ENCODE peak calls at places on chromosome 12, in seven cellular contexts. One of them, this sample, is unnamed.

GRCh38 chr12:53712059-53712643 is 15.1 kb downstream of the CALCOCO1 start:
- DNase-seq in activated B cell treated with CpG ODN at 0.5 μM for 24 hours: no peak
- DNase-seq in activated T-helper 1 cell treated with anti-CD3 and anti-CD28 coated beads, Interleukin-2, amount 50 U/mL, for 16 hours: no peak
- DNase-seq in brain microvascular endothelial cell: no peak
- DNase-seq in NCI-H2029: no peak
- DNase-seq in fibroblast of pulmonary artery: no peak
- DNase-seq in EL: no peak
- DNase-seq in this sample: no peak

GRCh38 chr12:99200711-99201384 is 446.7 kb upstream of the GARIN6 start:
- DNase-seq in activated T-helper 1 cell treated with anti-CD3 and anti-CD28 coated beads, Interleukin-2, amount 50 U/mL, for 16 hours: no peak
- DNase-seq in activated B cell treated with CpG ODN at 0.5 μM for 24 hours: no peak
- DNase-seq in fibroblast of pulmonary artery: no peak
- DNase-seq in NCI-H2029: no peak
- DNase-seq in brain microvascular endothelial cell: no peak
- DNase-seq in EL: no peak
- DNase-seq in this sample: no peak

GRCh38 chr12:94963649-94964048 is 39.8 kb downstream of the NDUFA12 start:
- DNase-seq in activated B cell treated with CpG ODN at 0.5 μM for 24 hours: no peak
- DNase-seq in NCI-H2029: no peak
- DNase-seq in activated T-helper 1 cell treated with anti-CD3 and anti-CD28 coated beads, Interleukin-2, amount 50 U/mL, for 16 hours: no peak
- DNase-seq in fibroblast of pulmonary artery: no peak
- DNase-seq in brain microvascular endothelial cell: no peak
- DNase-seq in EL: no peak
- DNase-seq in this sample: no peak

GRCh38 chr12:117850048-117850447 is 118.7 kb downstream of the KSR2 start:
- DNase-seq in EL: peak
- DNase-seq in NCI-H2029: no peak
- DNase-seq in activated B cell treated with CpG ODN at 0.5 μM for 24 hours: no peak
- DNase-seq in activated T-helper 1 cell treated with anti-CD3 and anti-CD28 coated beads, Interleukin-2, amount 50 U/mL, for 16 hours: no peak
- DNase-seq in fibroblast of pulmonary artery: peak
- DNase-seq in brain microvascular endothelial cell: peak
- DNase-seq in this sample: peak

GRCh38 chr12:26271889-26272492 is 76.6 kb downstream of the SSPN start:
- DNase-seq in activated B cell treated with CpG ODN at 0.5 μM for 24 hours: no peak
- DNase-seq in brain microvascular endothelial cell: peak
- DNase-seq in activated T-helper 1 cell treated with anti-CD3 and anti-CD28 coated beads, Interleukin-2, amount 50 U/mL, for 16 hours: no peak
- DNase-seq in EL: peak
- DNase-seq in fibroblast of pulmonary artery: peak
- DNase-seq in NCI-H2029: no peak
- DNase-seq in this sample: no peak

GRCh38 chr12:1949771-1950470 is 31.5 kb upstream of the CACNA2D4 start:
- DNase-seq in activated B cell treated with CpG ODN at 0.5 μM for 24 hours: no peak
- DNase-seq in NCI-H2029: no peak
- DNase-seq in brain microvascular endothelial cell: no peak
- DNase-seq in EL: no peak
- DNase-seq in activated T-helper 1 cell treated with anti-CD3 and anti-CD28 coated beads, Interleukin-2, amount 50 U/mL, for 16 hours: no peak
- DNase-seq in fibroblast of pulmonary artery: no peak
- DNase-seq in this sample: no peak

GRCh38 chr12:89278862-89279261 is 73.4 kb downstream of the DUSP6 start:
- DNase-seq in EL: no peak
- DNase-seq in activated B cell treated with CpG ODN at 0.5 μM for 24 hours: no peak
- DNase-seq in activated T-helper 1 cell treated with anti-CD3 and anti-CD28 coated beads, Interleukin-2, amount 50 U/mL, for 16 hours: no peak
- DNase-seq in brain microvascular endothelial cell: no peak
- DNase-seq in NCI-H2029: no peak
- DNase-seq in fibroblast of pulmonary artery: no peak
- DNase-seq in this sample: no peak

GRCh38 chr12:99334737-99335136 is 312.8 kb upstream of the GARIN6 start:
- DNase-seq in brain microvascular endothelial cell: no peak
- DNase-seq in NCI-H2029: peak
- DNase-seq in fibroblast of pulmonary artery: no peak
- DNase-seq in activated T-helper 1 cell treated with anti-CD3 and anti-CD28 coated beads, Interleukin-2, amount 50 U/mL, for 16 hours: no peak
- DNase-seq in activated B cell treated with CpG ODN at 0.5 μM for 24 hours: no peak
- DNase-seq in EL: no peak
- DNase-seq in this sample: no peak

GRCh38 chr12:47224563-47225133 is 144.9 kb upstream of the AMIGO2 start:
- DNase-seq in brain microvascular endothelial cell: no peak
- DNase-seq in fibroblast of pulmonary artery: no peak
- DNase-seq in activated T-helper 1 cell treated with anti-CD3 and anti-CD28 coated beads, Interleukin-2, amount 50 U/mL, for 16 hours: no peak
- DNase-seq in NCI-H2029: no peak
- DNase-seq in activated B cell treated with CpG ODN at 0.5 μM for 24 hours: no peak
- DNase-seq in EL: no peak
- DNase-seq in this sample: no peak

GRCh38 chr12:69994593-69995222 is 169.7 kb downstream of the MYRFL start:
- DNase-seq in brain microvascular endothelial cell: no peak
- DNase-seq in activated T-helper 1 cell treated with anti-CD3 and anti-CD28 coated beads, Interleukin-2, amount 50 U/mL, for 16 hours: no peak
- DNase-seq in activated B cell treated with CpG ODN at 0.5 μM for 24 hours: no peak
- DNase-seq in fibroblast of pulmonary artery: peak
- DNase-seq in NCI-H2029: no peak
- DNase-seq in EL: no peak
- DNase-seq in this sample: no peak

GRCh38 chr12:46702581-46703344 is 123.0 kb downstream of the SLC38A4 start:
- DNase-seq in brain microvascular endothelial cell: no peak
- DNase-seq in NCI-H2029: no peak
- DNase-seq in fibroblast of pulmonary artery: peak
- DNase-seq in EL: peak
- DNase-seq in activated B cell treated with CpG ODN at 0.5 μM for 24 hours: no peak
- DNase-seq in activated T-helper 1 cell treated with anti-CD3 and anti-CD28 coated beads, Interleukin-2, amount 50 U/mL, for 16 hours: no peak
- DNase-seq in this sample: no peak

GRCh38 chr12:131699434-131699833 is 11.5 kb upstream of the SFSWAP start:
- DNase-seq in brain microvascular endothelial cell: no peak
- DNase-seq in activated B cell treated with CpG ODN at 0.5 μM for 24 hours: no peak
- DNase-seq in EL: peak
- DNase-seq in activated T-helper 1 cell treated with anti-CD3 and anti-CD28 coated beads, Interleukin-2, amount 50 U/mL, for 16 hours: no peak
- DNase-seq in fibroblast of pulmonary artery: peak
- DNase-seq in NCI-H2029: no peak
- DNase-seq in this sample: no peak

GRCh38 chr12:10392394-10392930 is 2.6 kb upstream of the KLRK1 start:
- DNase-seq in activated T-helper 1 cell treated with anti-CD3 and anti-CD28 coated beads, Interleukin-2, amount 50 U/mL, for 16 hours: no peak
- DNase-seq in EL: peak
- DNase-seq in brain microvascular endothelial cell: peak
- DNase-seq in NCI-H2029: peak
- DNase-seq in activated B cell treated with CpG ODN at 0.5 μM for 24 hours: no peak
- DNase-seq in fibroblast of pulmonary artery: peak
- DNase-seq in this sample: peak

GRCh38 chr12:71046215-71046614 is 111.6 kb downstream of the TSPAN8 start:
- DNase-seq in activated B cell treated with CpG ODN at 0.5 μM for 24 hours: no peak
- DNase-seq in fibroblast of pulmonary artery: peak
- DNase-seq in NCI-H2029: no peak
- DNase-seq in brain microvascular endothelial cell: peak
- DNase-seq in EL: peak
- DNase-seq in activated T-helper 1 cell treated with anti-CD3 and anti-CD28 coated beads, Interleukin-2, amount 50 U/mL, for 16 hours: no peak
- DNase-seq in this sample: no peak

GRCh38 chr12:32542550-32543229 is 136.4 kb upstream of the DNM1L start:
- DNase-seq in EL: no peak
- DNase-seq in NCI-H2029: no peak
- DNase-seq in fibroblast of pulmonary artery: no peak
- DNase-seq in activated T-helper 1 cell treated with anti-CD3 and anti-CD28 coated beads, Interleukin-2, amount 50 U/mL, for 16 hours: no peak
- DNase-seq in activated B cell treated with CpG ODN at 0.5 μM for 24 hours: no peak
- DNase-seq in brain microvascular endothelial cell: no peak
- DNase-seq in this sample: no peak

GRCh38 chr12:105427883-105428282 is 97.4 kb downstream of the C12orf75 start:
- DNase-seq in brain microvascular endothelial cell: peak
- DNase-seq in NCI-H2029: no peak
- DNase-seq in EL: peak
- DNase-seq in activated B cell treated with CpG ODN at 0.5 μM for 24 hours: no peak
- DNase-seq in activated T-helper 1 cell treated with anti-CD3 and anti-CD28 coated beads, Interleukin-2, amount 50 U/mL, for 16 hours: no peak
- DNase-seq in fibroblast of pulmonary artery: peak
- DNase-seq in this sample: no peak

GRCh38 chr12:13241833-13242232 is 45.3 kb downstream of the EMP1 start:
- DNase-seq in brain microvascular endothelial cell: no peak
- DNase-seq in NCI-H2029: no peak
- DNase-seq in fibroblast of pulmonary artery: no peak
- DNase-seq in EL: peak
- DNase-seq in activated T-helper 1 cell treated with anti-CD3 and anti-CD28 coated beads, Interleukin-2, amount 50 U/mL, for 16 hours: no peak
- DNase-seq in activated B cell treated with CpG ODN at 0.5 μM for 24 hours: no peak
- DNase-seq in this sample: no peak

GRCh38 chr12:68495666-68496065 is 115.0 kb upstream of the RAP1B start:
- DNase-seq in fibroblast of pulmonary artery: peak
- DNase-seq in EL: peak
- DNase-seq in activated T-helper 1 cell treated with anti-CD3 and anti-CD28 coated beads, Interleukin-2, amount 50 U/mL, for 16 hours: no peak
- DNase-seq in NCI-H2029: no peak
- DNase-seq in activated B cell treated with CpG ODN at 0.5 μM for 24 hours: no peak
- DNase-seq in brain microvascular endothelial cell: peak
- DNase-seq in this sample: no peak

GRCh38 chr12:107760207-107760816 is 625 bp downstream of the PRDM4 start:
- DNase-seq in activated T-helper 1 cell treated with anti-CD3 and anti-CD28 coated beads, Interleukin-2, amount 50 U/mL, for 16 hours: no peak
- DNase-seq in NCI-H2029: no peak
- DNase-seq in brain microvascular endothelial cell: no peak
- DNase-seq in activated B cell treated with CpG ODN at 0.5 μM for 24 hours: no peak
- DNase-seq in EL: peak
- DNase-seq in fibroblast of pulmonary artery: no peak
- DNase-seq in this sample: peak

GRCh38 chr12:91326043-91327027 is 143.7 kb upstream of the DCN start:
- DNase-seq in activated B cell treated with CpG ODN at 0.5 μM for 24 hours: no peak
- DNase-seq in brain microvascular endothelial cell: peak
- DNase-seq in fibroblast of pulmonary artery: peak
- DNase-seq in EL: peak
- DNase-seq in NCI-H2029: no peak
- DNase-seq in activated T-helper 1 cell treated with anti-CD3 and anti-CD28 coated beads, Interleukin-2, amount 50 U/mL, for 16 hours: no peak
- DNase-seq in this sample: peak

GRCh38 chr12:3641428-3641883 is 111.5 kb downstream of the CRACR2A start:
- DNase-seq in fibroblast of pulmonary artery: peak
- DNase-seq in NCI-H2029: no peak
- DNase-seq in brain microvascular endothelial cell: peak
- DNase-seq in activated T-helper 1 cell treated with anti-CD3 and anti-CD28 coated beads, Interleukin-2, amount 50 U/mL, for 16 hours: no peak
- DNase-seq in activated B cell treated with CpG ODN at 0.5 μM for 24 hours: no peak
- DNase-seq in EL: peak
- DNase-seq in this sample: no peak

GRCh38 chr12:81692008-81692407 is 67.1 kb downstream of the PPFIA2 start:
- DNase-seq in fibroblast of pulmonary artery: no peak
- DNase-seq in NCI-H2029: no peak
- DNase-seq in activated B cell treated with CpG ODN at 0.5 μM for 24 hours: no peak
- DNase-seq in brain microvascular endothelial cell: no peak
- DNase-seq in EL: no peak
- DNase-seq in activated T-helper 1 cell treated with anti-CD3 and anti-CD28 coated beads, Interleukin-2, amount 50 U/mL, for 16 hours: no peak
- DNase-seq in this sample: no peak

GRCh38 chr12:112418596-112419268 is at the start of gene PTPN11:
- DNase-seq in EL: peak
- DNase-seq in brain microvascular endothelial cell: peak
- DNase-seq in fibroblast of pulmonary artery: peak
- DNase-seq in activated T-helper 1 cell treated with anti-CD3 and anti-CD28 coated beads, Interleukin-2, amount 50 U/mL, for 16 hours: peak
- DNase-seq in NCI-H2029: peak
- DNase-seq in activated B cell treated with CpG ODN at 0.5 μM for 24 hours: peak
- DNase-seq in this sample: peak

GRCh38 chr12:132026796-132027500 is 77.2 kb downstream of the EP400 start:
- DNase-seq in brain microvascular endothelial cell: no peak
- DNase-seq in activated B cell treated with CpG ODN at 0.5 μM for 24 hours: no peak
- DNase-seq in EL: no peak
- DNase-seq in fibroblast of pulmonary artery: no peak
- DNase-seq in activated T-helper 1 cell treated with anti-CD3 and anti-CD28 coated beads, Interleukin-2, amount 50 U/mL, for 16 hours: no peak
- DNase-seq in NCI-H2029: no peak
- DNase-seq in this sample: no peak

GRCh38 chr12:99271071-99271470 is 376.5 kb upstream of the GARIN6 start:
- DNase-seq in activated B cell treated with CpG ODN at 0.5 μM for 24 hours: no peak
- DNase-seq in NCI-H2029: no peak
- DNase-seq in activated T-helper 1 cell treated with anti-CD3 and anti-CD28 coated beads, Interleukin-2, amount 50 U/mL, for 16 hours: no peak
- DNase-seq in brain microvascular endothelial cell: no peak
- DNase-seq in EL: no peak
- DNase-seq in fibroblast of pulmonary artery: no peak
- DNase-seq in this sample: no peak

GRCh38 chr12:49939707-49940106 is 10.8 kb upstream of the AQP2 start:
- DNase-seq in brain microvascular endothelial cell: no peak
- DNase-seq in fibroblast of pulmonary artery: no peak
- DNase-seq in activated T-helper 1 cell treated with anti-CD3 and anti-CD28 coated beads, Interleukin-2, amount 50 U/mL, for 16 hours: no peak
- DNase-seq in activated B cell treated with CpG ODN at 0.5 μM for 24 hours: no peak
- DNase-seq in NCI-H2029: no peak
- DNase-seq in EL: no peak
- DNase-seq in this sample: no peak

GRCh38 chr12:21502164-21502496 is 541 bp downstream of the GOLT1B start:
- DNase-seq in brain microvascular endothelial cell: peak
- DNase-seq in EL: peak
- DNase-seq in fibroblast of pulmonary artery: peak
- DNase-seq in NCI-H2029: no peak
- DNase-seq in activated T-helper 1 cell treated with anti-CD3 and anti-CD28 coated beads, Interleukin-2, amount 50 U/mL, for 16 hours: peak
- DNase-seq in activated B cell treated with CpG ODN at 0.5 μM for 24 hours: no peak
- DNase-seq in this sample: no peak

GRCh38 chr12:57309420-57309819 is 58.4 kb upstream of the STAC3 start:
- DNase-seq in brain microvascular endothelial cell: no peak
- DNase-seq in activated B cell treated with CpG ODN at 0.5 μM for 24 hours: no peak
- DNase-seq in EL: peak
- DNase-seq in activated T-helper 1 cell treated with anti-CD3 and anti-CD28 coated beads, Interleukin-2, amount 50 U/mL, for 16 hours: no peak
- DNase-seq in NCI-H2029: no peak
- DNase-seq in fibroblast of pulmonary artery: peak
- DNase-seq in this sample: no peak

GRCh38 chr12:54374555-54375257 is 9.8 kb downstream of the ZNF385A start:
- DNase-seq in fibroblast of pulmonary artery: no peak
- DNase-seq in activated T-helper 1 cell treated with anti-CD3 and anti-CD28 coated beads, Interleukin-2, amount 50 U/mL, for 16 hours: no peak
- DNase-seq in brain microvascular endothelial cell: no peak
- DNase-seq in NCI-H2029: peak
- DNase-seq in activated B cell treated with CpG ODN at 0.5 μM for 24 hours: no peak
- DNase-seq in EL: no peak
- DNase-seq in this sample: peak

GRCh38 chr12:71392521-71393145 is 47.0 kb upstream of the LGR5 start:
- DNase-seq in activated B cell treated with CpG ODN at 0.5 μM for 24 hours: no peak
- DNase-seq in fibroblast of pulmonary artery: peak
- DNase-seq in activated T-helper 1 cell treated with anti-CD3 and anti-CD28 coated beads, Interleukin-2, amount 50 U/mL, for 16 hours: no peak
- DNase-seq in brain microvascular endothelial cell: peak
- DNase-seq in EL: peak
- DNase-seq in NCI-H2029: peak
- DNase-seq in this sample: peak

GRCh38 chr12:125120566-125120965 is 55.3 kb downstream of the AACS start:
- DNase-seq in EL: no peak
- DNase-seq in activated B cell treated with CpG ODN at 0.5 μM for 24 hours: no peak
- DNase-seq in activated T-helper 1 cell treated with anti-CD3 and anti-CD28 coated beads, Interleukin-2, amount 50 U/mL, for 16 hours: no peak
- DNase-seq in NCI-H2029: no peak
- DNase-seq in fibroblast of pulmonary artery: no peak
- DNase-seq in brain microvascular endothelial cell: no peak
- DNase-seq in this sample: no peak

GRCh38 chr12:132904718-132905328 is 17.4 kb upstream of the CHFR start:
- DNase-seq in activated T-helper 1 cell treated with anti-CD3 and anti-CD28 coated beads, Interleukin-2, amount 50 U/mL, for 16 hours: peak
- DNase-seq in fibroblast of pulmonary artery: peak
- DNase-seq in EL: peak
- DNase-seq in brain microvascular endothelial cell: peak
- DNase-seq in NCI-H2029: no peak
- DNase-seq in activated B cell treated with CpG ODN at 0.5 μM for 24 hours: peak
- DNase-seq in this sample: no peak

GRCh38 chr12:93199831-93200236 is 177.9 kb upstream of the NUDT4 start:
- DNase-seq in EL: no peak
- DNase-seq in activated B cell treated with CpG ODN at 0.5 μM for 24 hours: no peak
- DNase-seq in NCI-H2029: no peak
- DNase-seq in fibroblast of pulmonary artery: peak
- DNase-seq in activated T-helper 1 cell treated with anti-CD3 and anti-CD28 coated beads, Interleukin-2, amount 50 U/mL, for 16 hours: no peak
- DNase-seq in brain microvascular endothelial cell: peak
- DNase-seq in this sample: no peak

GRCh38 chr12:27541031-27541719 is 17.2 kb downstream of the PPFIBP1 start:
- DNase-seq in EL: no peak
- DNase-seq in NCI-H2029: no peak
- DNase-seq in fibroblast of pulmonary artery: no peak
- DNase-seq in activated B cell treated with CpG ODN at 0.5 μM for 24 hours: no peak
- DNase-seq in activated T-helper 1 cell treated with anti-CD3 and anti-CD28 coated beads, Interleukin-2, amount 50 U/mL, for 16 hours: no peak
- DNase-seq in brain microvascular endothelial cell: no peak
- DNase-seq in this sample: no peak

This sample was measured in NCI-H774.